ENCODE peak calls at places on chromosomes 2 and 18, in nine cellular contexts. One of them, this sample, is unnamed.

GRCh38 chr2:25323042-25323514 is 18.6 kb downstream of the DNMT3A start:
- DNase-seq in SK-N-SH: no peak
- DNase-seq in transverse colon: no peak
- DNase-seq in stomach: no peak
- DNase-seq in A549: no peak
- DNase-seq in upper lobe of left lung: no peak
- DNase-seq in suprapubic skin: no peak
- DNase-seq in tibial nerve: no peak
- DNase-seq in K562: peak
- DNase-seq in this sample: no peak

GRCh38 chr2:215716971-215717370 is 281.1 kb upstream of the FN1 start:
- DNase-seq in SK-N-SH: no peak
- DNase-seq in transverse colon: no peak
- DNase-seq in stomach: no peak
- DNase-seq in A549: no peak
- DNase-seq in upper lobe of left lung: no peak
- DNase-seq in suprapubic skin: no peak
- DNase-seq in tibial nerve: no peak
- DNase-seq in K562: no peak
- DNase-seq in this sample: no peak

GRCh38 chr2:213766465-213766891 is 482.2 kb downstream of the SPAG16 start:
- DNase-seq in SK-N-SH: no peak
- DNase-seq in transverse colon: no peak
- DNase-seq in stomach: no peak
- DNase-seq in A549: no peak
- DNase-seq in upper lobe of left lung: no peak
- DNase-seq in suprapubic skin: no peak
- DNase-seq in tibial nerve: no peak
- DNase-seq in K562: no peak
- DNase-seq in this sample: no peak

GRCh38 chr18:49368876-49369440 is 91.5 kb downstream of the DYM start:
- DNase-seq in SK-N-SH: no peak
- DNase-seq in transverse colon: no peak
- DNase-seq in stomach: peak
- DNase-seq in A549: no peak
- DNase-seq in upper lobe of left lung: peak
- DNase-seq in suprapubic skin: no peak
- DNase-seq in tibial nerve: no peak
- DNase-seq in K562: no peak
- DNase-seq in this sample: no peak

GRCh38 chr2:130369589-130370341 is 13.9 kb downstream of the PTPN18 start:
- DNase-seq in SK-N-SH: no peak
- DNase-seq in transverse colon: no peak
- DNase-seq in stomach: no peak
- DNase-seq in A549: no peak
- DNase-seq in upper lobe of left lung: no peak
- DNase-seq in suprapubic skin: peak
- DNase-seq in tibial nerve: no peak
- DNase-seq in K562: no peak
- DNase-seq in this sample: peak

GRCh38 chr18:41938445-41938844 is 16.6 kb upstream of the PIK3C3 start:
- DNase-seq in SK-N-SH: no peak
- DNase-seq in transverse colon: no peak
- DNase-seq in stomach: no peak
- DNase-seq in A549: peak
- DNase-seq in upper lobe of left lung: no peak
- DNase-seq in suprapubic skin: no peak
- DNase-seq in tibial nerve: no peak
- DNase-seq in K562: no peak
- DNase-seq in this sample: no peak

GRCh38 chr18:58611471-58612131 is 17.3 kb downstream of the ALPK2 start:
- DNase-seq in SK-N-SH: no peak
- DNase-seq in transverse colon: no peak
- DNase-seq in stomach: no peak
- DNase-seq in A549: peak
- DNase-seq in upper lobe of left lung: no peak
- DNase-seq in suprapubic skin: no peak
- DNase-seq in tibial nerve: no peak
- DNase-seq in K562: no peak
- DNase-seq in this sample: no peak

GRCh38 chr2:97645112-97645699 is 656 bp upstream of the COX5B start:
- DNase-seq in SK-N-SH: peak
- DNase-seq in transverse colon: no peak
- DNase-seq in stomach: no peak
- DNase-seq in A549: no peak
- DNase-seq in upper lobe of left lung: peak
- DNase-seq in suprapubic skin: peak
- DNase-seq in tibial nerve: no peak
- DNase-seq in K562: peak
- DNase-seq in this sample: peak

GRCh38 chr2:183428881-183429280 is 304.6 kb downstream of the NUP35 start:
- DNase-seq in SK-N-SH: no peak
- DNase-seq in transverse colon: no peak
- DNase-seq in stomach: no peak
- DNase-seq in A549: no peak
- DNase-seq in upper lobe of left lung: no peak
- DNase-seq in suprapubic skin: no peak
- DNase-seq in tibial nerve: no peak
- DNase-seq in K562: no peak
- DNase-seq in this sample: no peak

GRCh38 chr18:48589797-48590519 is 51.1 kb downstream of the CTIF start:
- DNase-seq in SK-N-SH: peak
- DNase-seq in transverse colon: no peak
- DNase-seq in stomach: peak
- DNase-seq in A549: no peak
- DNase-seq in upper lobe of left lung: no peak
- DNase-seq in suprapubic skin: no peak
- DNase-seq in tibial nerve: no peak
- DNase-seq in K562: no peak
- DNase-seq in this sample: peak

GRCh38 chr2:238359403-238359802 is 39.1 kb downstream of the TRAF3IP1 start:
- DNase-seq in SK-N-SH: no peak
- DNase-seq in transverse colon: no peak
- DNase-seq in stomach: no peak
- DNase-seq in A549: no peak
- DNase-seq in upper lobe of left lung: no peak
- DNase-seq in suprapubic skin: no peak
- DNase-seq in tibial nerve: no peak
- DNase-seq in K562: no peak
- DNase-seq in this sample: no peak

GRCh38 chr18:10230072-10230471 is 224.4 kb upstream of the APCDD1 start:
- DNase-seq in SK-N-SH: no peak
- DNase-seq in transverse colon: no peak
- DNase-seq in stomach: no peak
- DNase-seq in A549: peak
- DNase-seq in upper lobe of left lung: no peak
- DNase-seq in suprapubic skin: no peak
- DNase-seq in tibial nerve: no peak
- DNase-seq in K562: no peak
- DNase-seq in this sample: no peak
- TF ChIP-seq EP300 in SK-N-SH: no peak
- TF ChIP-seq EP300 in transverse colon: no peak
- TF ChIP-seq EP300 in stomach: no peak
- TF ChIP-seq EP300 in A549: no peak
- TF ChIP-seq EP300 in upper lobe of left lung: no peak
- TF ChIP-seq EP300 in suprapubic skin: no peak
- TF ChIP-seq EP300 in tibial nerve: no peak
- TF ChIP-seq EP300 in K562: no peak
- TF ChIP-seq EP300 in this sample: no peak

GRCh38 chr2:191171291-191171690 is 20.5 kb upstream of the STAT4 start:
- DNase-seq in SK-N-SH: peak
- DNase-seq in transverse colon: no peak
- DNase-seq in stomach: no peak
- DNase-seq in A549: no peak
- DNase-seq in upper lobe of left lung: no peak
- DNase-seq in suprapubic skin: no peak
- DNase-seq in tibial nerve: no peak
- DNase-seq in K562: no peak
- DNase-seq in this sample: no peak

GRCh38 chr2:191169456-191170300 is 18.9 kb upstream of the STAT4 start:
- DNase-seq in SK-N-SH: no peak
- DNase-seq in transverse colon: no peak
- DNase-seq in stomach: no peak
- DNase-seq in A549: peak
- DNase-seq in upper lobe of left lung: no peak
- DNase-seq in suprapubic skin: no peak
- DNase-seq in tibial nerve: no peak
- DNase-seq in K562: no peak
- DNase-seq in this sample: no peak

GRCh38 chr2:191171708-191172355 is 21.0 kb upstream of the STAT4 start:
- DNase-seq in SK-N-SH: no peak
- DNase-seq in transverse colon: no peak
- DNase-seq in stomach: no peak
- DNase-seq in A549: peak
- DNase-seq in upper lobe of left lung: no peak
- DNase-seq in suprapubic skin: no peak
- DNase-seq in tibial nerve: no peak
- DNase-seq in K562: no peak
- DNase-seq in this sample: no peak

GRCh38 chr2:191170773-191171172 is 20.0 kb upstream of the STAT4 start:
- DNase-seq in SK-N-SH: no peak
- DNase-seq in transverse colon: no peak
- DNase-seq in stomach: no peak
- DNase-seq in A549: no peak
- DNase-seq in upper lobe of left lung: no peak
- DNase-seq in suprapubic skin: no peak
- DNase-seq in tibial nerve: no peak
- DNase-seq in K562: no peak
- DNase-seq in this sample: no peak

DNA sequence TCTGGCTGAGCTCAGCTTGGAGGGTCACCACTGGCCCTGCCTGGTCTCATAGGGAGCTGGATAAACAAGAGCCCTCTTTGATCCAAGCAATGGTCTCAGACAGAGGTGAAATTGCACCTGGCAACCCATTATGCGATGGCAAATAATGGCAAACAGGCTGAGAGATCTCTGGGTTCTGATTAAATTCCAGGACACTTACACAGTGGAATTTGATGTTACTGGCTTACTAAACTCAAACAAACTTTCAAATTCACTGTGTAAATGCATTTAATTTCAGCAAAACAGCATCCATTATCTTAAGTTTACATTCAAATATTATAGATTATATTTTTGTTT is 19.5 kb upstream of the STAT4 start:
- DNase-seq in SK-N-SH: no peak
- DNase-seq in transverse colon: no peak
- DNase-seq in stomach: no peak
- DNase-seq in A549: peak
- DNase-seq in upper lobe of left lung: no peak
- DNase-seq in suprapubic skin: no peak
- DNase-seq in tibial nerve: no peak
- DNase-seq in K562: no peak
- DNase-seq in this sample: no peak
- H3K4me3 ChIP-seq in SK-N-SH: no peak
- H3K4me3 ChIP-seq in transverse colon: no peak
- H3K4me3 ChIP-seq in stomach: no peak
- H3K4me3 ChIP-seq in A549: peak
- H3K4me3 ChIP-seq in upper lobe of left lung: no peak
- H3K4me3 ChIP-seq in suprapubic skin: no peak
- H3K4me3 ChIP-seq in tibial nerve: no peak
- H3K4me3 ChIP-seq in K562: no peak
- H3K4me3 ChIP-seq in this sample: no peak

GRCh38 chr2:177123048-177123447 is 89.5 kb upstream of the HNRNPA3 start:
- DNase-seq in SK-N-SH: no peak
- DNase-seq in transverse colon: no peak
- DNase-seq in stomach: no peak
- DNase-seq in A549: no peak
- DNase-seq in upper lobe of left lung: no peak
- DNase-seq in suprapubic skin: no peak
- DNase-seq in tibial nerve: no peak
- DNase-seq in K562: no peak
- DNase-seq in this sample: no peak
- TF ChIP-seq CTCF in SK-N-SH: no peak
- TF ChIP-seq CTCF in transverse colon: no peak
- TF ChIP-seq CTCF in stomach: no peak
- TF ChIP-seq CTCF in A549: no peak
- TF ChIP-seq CTCF in upper lobe of left lung: no peak
- TF ChIP-seq CTCF in suprapubic skin: no peak
- TF ChIP-seq CTCF in tibial nerve: no peak
- TF ChIP-seq CTCF in K562: no peak
- TF ChIP-seq CTCF in this sample: no peak

GRCh38 chr2:240129731-240130392 is 6.2 kb downstream of the COPS9 start:
- DNase-seq in SK-N-SH: no peak
- DNase-seq in transverse colon: no peak
- DNase-seq in stomach: no peak
- DNase-seq in A549: no peak
- DNase-seq in upper lobe of left lung: no peak
- DNase-seq in suprapubic skin: peak
- DNase-seq in tibial nerve: no peak
- DNase-seq in K562: no peak
- DNase-seq in this sample: no peak

GRCh38 chr2:240131296-240131695 is 4.8 kb downstream of the COPS9 start:
- DNase-seq in SK-N-SH: no peak
- DNase-seq in transverse colon: no peak
- DNase-seq in stomach: no peak
- DNase-seq in A549: no peak
- DNase-seq in upper lobe of left lung: no peak
- DNase-seq in suprapubic skin: peak
- DNase-seq in tibial nerve: no peak
- DNase-seq in K562: no peak
- DNase-seq in this sample: no peak

GRCh38 chr2:240129311-240129710 is 6.8 kb downstream of the COPS9 start:
- DNase-seq in SK-N-SH: no peak
- DNase-seq in transverse colon: no peak
- DNase-seq in stomach: no peak
- DNase-seq in A549: no peak
- DNase-seq in upper lobe of left lung: no peak
- DNase-seq in suprapubic skin: no peak
- DNase-seq in tibial nerve: no peak
- DNase-seq in K562: no peak
- DNase-seq in this sample: no peak

GRCh38 chr2:240131941-240132650 is 4.0 kb downstream of the COPS9 start:
- DNase-seq in SK-N-SH: no peak
- DNase-seq in transverse colon: no peak
- DNase-seq in stomach: no peak
- DNase-seq in A549: no peak
- DNase-seq in upper lobe of left lung: no peak
- DNase-seq in suprapubic skin: peak
- DNase-seq in tibial nerve: no peak
- DNase-seq in K562: no peak
- DNase-seq in this sample: no peak

DNA sequence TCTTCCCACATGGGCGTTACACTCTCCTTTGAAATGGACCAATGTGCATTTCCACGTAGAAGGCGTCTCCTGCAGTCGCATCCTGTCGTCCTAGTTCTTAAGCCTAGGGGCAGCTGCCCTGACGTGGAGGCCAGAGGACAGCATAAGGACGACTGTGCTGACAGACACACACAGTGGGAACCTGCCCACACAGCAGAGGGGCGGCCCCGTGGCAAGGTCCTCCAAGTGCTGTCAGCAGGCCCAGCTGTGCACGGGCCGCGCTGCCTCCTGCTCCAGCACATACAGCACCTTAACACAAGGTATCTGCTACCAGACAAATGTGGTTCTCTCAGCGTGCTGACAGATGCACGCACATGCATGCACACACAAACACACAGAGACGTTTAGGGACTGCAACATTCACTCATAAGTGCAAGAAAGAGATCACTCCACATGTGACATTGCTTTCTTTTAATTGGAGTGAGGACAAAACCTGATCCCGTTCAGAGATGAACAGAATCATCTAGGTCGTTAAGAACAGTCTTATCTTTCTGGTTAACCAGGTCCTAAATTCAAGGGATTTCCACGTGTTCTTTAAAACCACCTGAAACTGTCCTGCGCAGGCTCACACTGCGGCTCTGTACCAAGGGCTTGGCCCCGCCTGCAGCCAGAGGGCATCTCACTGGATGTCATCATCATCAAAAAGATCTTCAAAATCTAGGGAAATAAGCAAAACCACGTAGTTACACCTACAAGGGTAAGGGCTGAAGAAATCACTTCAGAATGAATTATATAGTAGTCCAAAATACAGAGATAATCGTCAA is 5.5 kb downstream of the COPS9 start:
- DNase-seq in SK-N-SH: no peak
- DNase-seq in transverse colon: no peak
- DNase-seq in stomach: no peak
- DNase-seq in A549: no peak
- DNase-seq in upper lobe of left lung: no peak
- DNase-seq in suprapubic skin: peak
- DNase-seq in tibial nerve: no peak
- DNase-seq in K562: no peak
- DNase-seq in this sample: no peak
- TF ChIP-seq EP300 in SK-N-SH: no peak
- TF ChIP-seq EP300 in transverse colon: no peak
- TF ChIP-seq EP300 in stomach: no peak
- TF ChIP-seq EP300 in A549: no peak
- TF ChIP-seq EP300 in upper lobe of left lung: no peak
- TF ChIP-seq EP300 in suprapubic skin: no peak
- TF ChIP-seq EP300 in tibial nerve: no peak
- TF ChIP-seq EP300 in K562: no peak
- TF ChIP-seq EP300 in this sample: no peak